ENCODE peak calls at places on chromosomes 2 and 18, in five cellular contexts. S is A549, T is body of pancreas, M is bronchial epithelial cell, I is transverse colon. X is an unnamed sample.

GRCh38 chr18:7830468-7830867 is 263.4 kb downstream of the PTPRM start:
- DNase-seq in S (peak; percentile 36), T (no peak), M (peak; percentile 68), I (no peak), X (peak; percentile 50)

GRCh38 chr18:24031318-24031717 is 16.8 kb downstream of the TTC39C start:
- DNase-seq in S (no peak), T (no peak), M (no peak), I (no peak), X (no peak)

GRCh38 chr18:62324355-62324828 is 718 bp upstream of the TNFRSF11A start:
- DNase-seq in S (no peak), T (no peak), M (no peak), I (no peak), X (no peak)

GRCh38 chr2:16226381-16226780 is 286.0 kb downstream of the MYCN start:
- DNase-seq in S (no peak), T (no peak), M (no peak), I (no peak), X (no peak)

GRCh38 chr2:112714836-112715631 is 5.8 kb upstream of the NT5DC4 start:
- DNase-seq in S (peak; percentile 64), T (no peak), M (peak; percentile 83), I (no peak), X (peak; percentile 87)

GRCh38 chr2:223587301-223587700 is 14.9 kb downstream of the SCG2 start:
- DNase-seq in S (no peak), T (no peak), M (no peak), I (no peak), X (no peak)

GRCh38 chr2:234111523-234111922 is 61.0 kb downstream of the SPP2 start:
- DNase-seq in S (peak; percentile 62), T (no peak), M (peak; percentile 96), I (no peak), X (peak; percentile 95)

GRCh38 chr2:58137221-58137620 is 90.6 kb downstream of the VRK2 start:
- DNase-seq in S (no peak), T (no peak), M (peak; percentile 74), I (no peak), X (peak; percentile 60)

GRCh38 chr18:63137999-63138448 is 181.5 kb downstream of the BCL2 start:
- DNase-seq in S (no peak), T (no peak), M (no peak), I (no peak), X (no peak)

GRCh38 chr2:221570321-221571107 is 1.6 kb downstream of the EPHA4 start:
- DNase-seq in S (no peak), T (no peak), M (peak; percentile 19), I (peak; percentile 18), X (peak; percentile 55)

GRCh38 chr18:57533399-57533884 is 53.1 kb downstream of the FECH start:
- DNase-seq in S (no peak), T (no peak), M (no peak), I (no peak), X (no peak)

GRCh38 chr2:36455788-36456187 is 100.2 kb downstream of the CRIM1 start:
- DNase-seq in S (no peak), T (no peak), M (no peak), I (no peak), X (no peak)

GRCh38 chr2:239261336-239261735 is 139.5 kb downstream of the HDAC4 start:
- DNase-seq in S (no peak), T (no peak), M (no peak), I (no peak), X (no peak)

GRCh38 chr2:115369380-115369779 is 926.9 kb downstream of the DPP10 start:
- DNase-seq in S (no peak), T (no peak), M (no peak), I (no peak), X (no peak)

GRCh38 chr2:127969455-127969854 is 58.4 kb downstream of the SAP130 start:
- DNase-seq in S (no peak), T (no peak), M (no peak), I (no peak), X (no peak)

GRCh38 chr2:126586321-126586720 is 69.6 kb upstream of the GYPC start:
- DNase-seq in S (no peak), T (no peak), M (no peak), I (no peak), X (no peak)

GRCh38 chr2:102111823-102112222 is 30.7 kb upstream of the IL1R1 start:
- DNase-seq in S (no peak), T (no peak), M (no peak), I (no peak), X (no peak)

GRCh38 chr2:203787954-203788353 is 79.6 kb upstream of the CTLA4 start:
- DNase-seq in S (no peak), T (no peak), M (no peak), I (no peak), X (no peak)

GRCh38 chr2:148658807-148659722 is 14.5 kb downstream of the EPC2 start:
- DNase-seq in S (peak; percentile 22), T (no peak), M (peak; percentile 76), I (no peak), X (peak; percentile 51)

GRCh38 chr2:66775730-66776422 is 341.0 kb downstream of the MEIS1 start:
- DNase-seq in S (no peak), T (peak; percentile 22), M (no peak), I (no peak), X (no peak)

GRCh38 chr2:55153564-55154315 is 78.4 kb downstream of the CLHC1 start:
- DNase-seq in S (no peak), T (no peak), M (peak; percentile 77), I (no peak), X (peak; percentile 91)

GRCh38 chr2:120293991-120294329 is 41.3 kb downstream of the RALB start:
- DNase-seq in S (no peak), T (no peak), M (no peak), I (no peak), X (no peak)

GRCh38 chr2:120293123-120293990 is 40.7 kb downstream of the RALB start:
- DNase-seq in S (no peak), T (no peak), M (no peak), I (no peak), X (no peak)

GRCh38 chr2:120290737-120291136 is 38.1 kb downstream of the RALB start:
- DNase-seq in S (no peak), T (no peak), M (no peak), I (no peak), X (no peak)

GRCh38 chr2:120289221-120289906 is 36.7 kb downstream of the RALB start:
- DNase-seq in S (no peak), T (no peak), M (no peak), I (no peak), X (no peak)

GRCh38 chr2:120291464-120292311 is 39.0 kb downstream of the RALB start:
- DNase-seq in S (no peak), T (no peak), M (peak; percentile 77), I (no peak), X (peak; percentile 92)
- H3K4me3 ChIP-seq in S (no peak overlapping the region), T (no peak overlapping the region), M (no peak overlapping the region), I (no peak overlapping the region), X (no peak overlapping the region)

GRCh38 chr2:201784547-201784946 is 3.8 kb upstream of the ALS2 start:
- DNase-seq in S (no peak), T (no peak), M (no peak), I (no peak), X (no peak)

GRCh38 chr2:201779996-201780673 is 598 bp downstream of the ALS2 start:
- DNase-seq in S (peak; percentile 6), T (no peak), M (peak; percentile 18), I (no peak), X (peak; percentile 11)

GRCh38 chr2:201781583-201782051 is 884 bp upstream of the ALS2 start:
- DNase-seq in S (no peak), T (peak; percentile 33), M (no peak), I (no peak), X (peak; percentile 16)

GRCh38 chr2:201777869-201778268 is 2.9 kb downstream of the ALS2 start:
- DNase-seq in S (no peak), T (no peak), M (no peak), I (no peak), X (no peak)

GRCh38 chr2:201780674-201781582 is at the start of gene ALS2:
- DNase-seq in S (peak; percentile 99), T (peak; percentile 100), M (peak; percentile 98), I (peak; percentile 97), X (peak; percentile 99)
- TF ChIP-seq CTCF in S (no peak), T (no peak), M (no peak), I (peak; percentile 4), X (no peak)

DNA sequence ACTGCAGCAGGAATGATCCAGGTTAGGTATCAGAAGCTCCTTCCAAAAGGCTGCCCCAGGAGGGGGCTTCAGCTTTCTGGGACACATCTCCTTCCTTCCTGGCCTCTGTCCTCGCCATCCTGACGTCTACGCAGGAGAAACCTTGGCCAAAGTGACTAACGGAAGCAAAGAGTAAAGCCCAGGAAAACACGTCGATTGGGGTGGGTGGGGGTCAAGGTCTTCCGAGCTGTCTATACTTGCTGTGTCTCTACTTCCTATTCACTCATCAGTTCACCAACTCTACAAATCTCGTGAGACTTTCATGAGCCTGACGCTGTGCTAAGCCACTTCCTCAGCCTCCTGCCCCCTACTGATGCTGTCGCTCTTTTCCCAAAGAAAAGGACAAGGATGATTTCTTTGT is 212.6 kb downstream of the TNS1 start:
- DNase-seq in S (no peak), T (no peak), M (no peak), I (no peak), X (no peak)
- H3K4me3 ChIP-seq in S (no peak overlapping the region), T (no peak overlapping the region), M (no peak overlapping the region), I (no peak overlapping the region), X (no peak overlapping the region)

GRCh38 chr2:33670392-33670937 is 71.4 kb upstream of the FAM98A start:
- DNase-seq in S (peak; percentile 47), T (no peak), M (no peak), I (no peak), X (peak; percentile 4)
- TF ChIP-seq CTCF in S (no peak), T (no peak), M (peak; percentile 14), I (no peak), X (peak; percentile 13)

GRCh38 chr2:168643979-168644378 is 158.5 kb upstream of the NOSTRIN start:
- DNase-seq in S (no peak), T (no peak), M (no peak), I (no peak), X (no peak)
- H3K4me3 ChIP-seq in S (no peak overlapping the region), T (no peak overlapping the region), M (no peak overlapping the region), I (no peak overlapping the region), X (no peak overlapping the region)

GRCh38 chr2:46656640-46657039 is 177.3 kb downstream of the TMEM247 start:
- DNase-seq in S (no peak), T (no peak), M (no peak), I (no peak), X (no peak)
- TF ChIP-seq CTCF in S (no peak), T (no peak), M (no peak), I (no peak), X (no peak)

GRCh38 chr2:219002395-219003266 is 9.4 kb upstream of the CRYBA2 start:
- DNase-seq in S (peak; percentile 82), T (peak; percentile 94), M (peak; percentile 48), I (peak; percentile 87), X (peak; percentile 62)

GRCh38 chr2:219000569-219000960 is 7.3 kb upstream of the CRYBA2 start:
- DNase-seq in S (no peak), T (peak; percentile 80), M (no peak), I (no peak), X (no peak)

GRCh38 chr2:219003267-219003634 is 10.0 kb upstream of the CRYBA2 start:
- DNase-seq in S (no peak), T (no peak), M (no peak), I (no peak), X (no peak)

GRCh38 chr2:219001100-219001576 is 7.9 kb upstream of the CRYBA2 start:
- DNase-seq in S (no peak), T (peak; percentile 15), M (no peak), I (no peak), X (no peak)

GRCh38 chr2:219001577-219002394 is 8.6 kb upstream of the CRYBA2 start:
- DNase-seq in S (no peak), T (peak; percentile 99), M (peak; percentile 76), I (peak; percentile 91), X (peak; percentile 83)
- H3K4me3 ChIP-seq in S (peak overlapping the region; percentile 59), T (peak overlapping the region; percentile 39), M (peak overlapping the region; percentile 25), I (peak overlapping the region; percentile 47), X (peak overlapping the region; percentile 14)